ENCODE peak calls at places on chromosomes 5 and 9, in six cellular contexts. H, X, O, A, T and N are unnamed samples.

GRCh38 chr9:114238919-114239879 is 83.7 kb upstream of the ORM1 start:
- DNase-seq in T (no peak), H (no peak), X (peak), A (peak), O (peak), N (no peak)

GRCh38 chr5:174825587-174825986 is 101.2 kb downstream of the MSX2 start:
- DNase-seq in X (peak), H (no peak), T (no peak), A (no peak), O (peak), N (no peak)

GRCh38 chr5:169751490-169751889 is 114.4 kb downstream of the DOCK2 start:
- DNase-seq in X (no peak), T (no peak), A (no peak), H (no peak), O (no peak), N (no peak)

GRCh38 chr9:134066923-134067851 is 639 bp downstream of the BRD3 start:
- DNase-seq in H (no peak), A (peak), X (no peak), T (peak), O (peak), N (peak)

GRCh38 chr9:99259231-99259918 is 37.3 kb downstream of the SEC61B start:
- DNase-seq in A (peak), X (no peak), T (peak), O (peak), H (peak), N (peak)

GRCh38 chr5:139193928-139194327 is 4.2 kb downstream of the SIL1 start:
- DNase-seq in A (no peak), H (no peak), O (no peak), X (no peak), T (no peak), N (no peak)

GRCh38 chr5:92899611-92900010 is 681.4 kb downstream of the NR2F1-AS1 start:
- DNase-seq in O (no peak), T (no peak), H (no peak), A (no peak), X (no peak), N (no peak)

GRCh38 chr9:128556276-128556675 is 3.9 kb downstream of the SPTAN1 start:
- DNase-seq in T (no peak), X (no peak), A (no peak), O (no peak), H (no peak), N (no peak)

GRCh38 chr5:74392698-74393431 is 247.7 kb downstream of the ENC1 start:
- DNase-seq in O (peak), T (no peak), H (no peak), X (no peak), A (no peak), N (no peak)

GRCh38 chr9:100515578-100516494 is 42.9 kb downstream of the TMEFF1 start:
- DNase-seq in T (no peak), O (peak), H (no peak), X (no peak), A (no peak), N (no peak)

GRCh38 chr9:86369810-86370209 is 15.6 kb upstream of the TUT7 start:
- DNase-seq in H (no peak), X (no peak), T (no peak), O (peak), A (no peak), N (no peak)

GRCh38 chr9:108081112-108081511 is 591.5 kb upstream of the KLF4 start:
- DNase-seq in H (no peak), T (no peak), A (no peak), O (no peak), X (no peak), N (no peak)

GRCh38 chr9:131585375-131585774 is 40.1 kb downstream of the PRRT1B start:
- DNase-seq in O (no peak), X (no peak), H (peak), A (peak), T (no peak), N (no peak)

GRCh38 chr5:77316871-77317661 is 106.6 kb downstream of the PDE8B start:
- DNase-seq in T (no peak), H (no peak), X (no peak), O (peak), A (no peak), N (no peak)